ENCODE peak calls at places on chromosome 1, in ten cellular contexts. P is GM06990, C is AG10803, F is cardiac fibroblast, M is OCI-LY7, R is cardiac muscle cell, Q is body of pancreas, J is A549, N is heart left ventricle, L is psoas muscle. U is an unnamed sample.

GRCh38 chr1:154221815-154222081 is 993 bp downstream of the UBAP2L start:
- DNase-seq in R (peak; percentile 17), C (peak; percentile 77), L (no peak), P (no peak), J (no peak), F (peak; percentile 79), N (no peak), M (peak; percentile 37), Q (no peak), U (peak; percentile 30)

GRCh38 chr1:245827306-245827705 is 672.5 kb downstream of the KIF26B start:
- DNase-seq in P (no peak), N (no peak), C (no peak), L (no peak), R (no peak), F (no peak), M (no peak), J (no peak), Q (no peak), U (no peak)

GRCh38 chr1:54053745-54054437 is 483 bp downstream of the TCEANC2 start:
- DNase-seq in J (no peak), M (no peak), R (no peak), N (no peak), Q (no peak), P (no peak), L (no peak), F (peak; percentile 45), C (peak; percentile 33), U (no peak)

GRCh38 chr1:243525085-243525487 is 269.2 kb downstream of the SDCCAG8 start:
- DNase-seq in F (peak; percentile 71), L (no peak), C (peak; percentile 60), Q (no peak), M (no peak), R (no peak), P (no peak), J (peak; percentile 17), N (no peak), U (no peak)

GRCh38 chr1:177966199-177966598 is 3.7 kb downstream of the SEC16B start:
- DNase-seq in J (no peak), F (no peak), P (no peak), R (no peak), Q (no peak), L (no peak), C (peak; percentile 33), N (no peak), M (no peak), U (no peak)

GRCh38 chr1:179129702-179130473 is 48.0 kb downstream of the TOR3A start:
- DNase-seq in R (no peak), Q (no peak), J (no peak), P (peak; percentile 64), C (no peak), L (no peak), M (peak; percentile 78), N (no peak), F (peak; percentile 34), U (peak; percentile 69)

GRCh38 chr1:12587981-12588620 is 29.9 kb downstream of the DHRS3 start:
- DNase-seq in C (no peak), N (no peak), L (no peak), R (no peak), J (peak; percentile 38), P (no peak), F (no peak), Q (no peak), M (no peak), U (no peak)

GRCh38 chr1:170032531-170033295 is 41.8 kb downstream of the KIFAP3 start:
- DNase-seq in P (no peak), N (no peak), L (no peak), Q (no peak), C (peak; percentile 64), R (no peak), J (no peak), F (peak; percentile 9), M (no peak), U (no peak)

GRCh38 chr1:88175631-88176226 is 508.3 kb upstream of the PKN2 start:
- DNase-seq in P (no peak), J (peak; percentile 1), N (no peak), M (no peak), F (peak; percentile 14), Q (peak; percentile 63), C (peak; percentile 9), L (no peak), R (peak; percentile 2), U (no peak)
- H3K4me3 ChIP-seq in P (no peak overlapping the region), J (no peak overlapping the region), N (no peak overlapping the region), M (no peak overlapping the region), F (no peak overlapping the region), Q (no peak overlapping the region), C (no peak overlapping the region), L (no peak overlapping the region), R (no peak overlapping the region), U (no peak overlapping the region)

GRCh38 chr1:187928288-187928687 is 1099.5 kb downstream of the PLA2G4A start:
- DNase-seq in N (no peak), Q (no peak), C (no peak), F (peak; percentile 55), R (peak; percentile 58), J (no peak), L (no peak), P (no peak), M (no peak), U (peak; percentile 50)
- TF ChIP-seq CTCF in N (peak; percentile 13), Q (no peak), C (no peak), F (peak; percentile 30), R (peak; percentile 55), J (peak; percentile 39), L (no peak), P (peak; percentile 47), M (no peak), U (peak; percentile 53)

DNA sequence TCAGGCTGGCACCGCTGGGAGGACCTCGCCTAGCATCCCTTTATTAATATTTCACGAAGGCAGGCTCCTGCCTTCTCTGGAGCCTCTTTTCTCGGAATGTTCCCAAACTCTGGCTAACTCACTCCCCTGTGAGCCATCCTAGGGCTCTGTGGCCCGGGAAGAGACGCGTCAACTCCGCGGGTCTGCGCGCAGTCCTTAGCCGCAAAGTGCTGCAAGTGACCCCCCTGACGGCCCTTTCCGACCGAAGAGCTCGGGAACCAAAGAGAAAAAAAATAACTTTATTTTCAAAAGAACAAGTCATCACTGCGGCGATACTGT is 14.6 kb downstream of the NR5A2 start:
- DNase-seq in F (no peak), L (no peak), C (no peak), P (no peak), Q (no peak), R (no peak), J (no peak), N (no peak), M (no peak), U (no peak)
- H3K4me3 ChIP-seq in F (peak overlapping the region; percentile 40), L (peak overlapping the region; percentile 50), C (peak overlapping the region; percentile 67), P (no peak overlapping the region), Q (peak overlapping the region; percentile 40), R (peak overlapping the region; percentile 13), J (peak overlapping the region; percentile 68), N (peak overlapping the region; percentile 61), M (no peak overlapping the region), U (no peak overlapping the region)

GRCh38 chr1:184510110-184510509 is 123.3 kb downstream of the C1orf21 start:
- DNase-seq in Q (no peak), N (no peak), M (no peak), R (no peak), L (no peak), F (no peak), J (no peak), P (no peak), C (no peak), U (no peak)
- TF ChIP-seq CTCF in Q (no peak), N (no peak), M (no peak), R (no peak), L (no peak), F (no peak), J (no peak), P (no peak), C (no peak), U (no peak)

GRCh38 chr1:115761601-115762302 is 6.8 kb downstream of the CASQ2 start:
- DNase-seq in F (no peak), Q (peak; percentile 36), L (no peak), P (no peak), N (no peak), C (no peak), J (no peak), M (no peak), R (no peak), U (no peak)
- H3K4me3 ChIP-seq in F (no peak overlapping the region), Q (no peak overlapping the region), L (no peak overlapping the region), P (no peak overlapping the region), N (no peak overlapping the region), C (no peak overlapping the region), J (no peak overlapping the region), M (no peak overlapping the region), R (no peak overlapping the region), U (no peak overlapping the region)

DNA sequence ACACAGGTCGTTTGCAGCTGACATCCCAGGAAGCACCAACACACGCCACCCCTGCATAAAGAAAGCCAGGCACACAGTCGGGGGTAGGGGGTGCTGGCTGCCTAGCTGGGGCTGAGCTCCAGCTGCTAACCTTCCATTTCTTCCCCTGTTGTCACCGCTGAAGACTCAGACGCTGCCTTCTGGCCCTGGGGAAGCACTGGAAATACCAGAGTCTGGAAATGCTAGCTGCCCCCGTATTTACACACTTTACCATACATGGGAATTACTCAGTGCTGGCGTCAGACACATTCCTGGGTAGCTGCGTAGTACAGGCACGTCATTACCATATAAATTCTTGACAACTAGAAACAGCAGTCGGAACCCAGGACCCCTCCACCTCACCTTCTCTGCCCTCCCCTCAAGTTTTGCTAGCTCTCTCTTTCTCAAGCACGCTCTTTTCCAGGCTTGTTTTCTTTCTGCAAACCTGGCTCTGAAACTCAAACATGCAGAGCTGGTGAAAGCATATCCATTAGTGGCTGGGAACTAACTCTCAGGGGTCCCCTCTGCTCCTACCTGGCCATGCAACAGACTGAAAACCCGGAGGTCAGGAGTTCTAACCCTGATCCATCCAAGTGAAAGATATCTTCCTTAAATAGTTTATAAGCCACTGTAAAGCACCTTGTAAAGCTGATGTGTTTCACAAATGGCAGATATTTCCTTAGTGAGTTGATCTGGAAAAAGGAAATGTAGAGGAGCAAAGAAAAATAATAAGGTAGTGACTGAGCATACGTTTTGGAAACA is 3.3 kb downstream of the CSRP1 start:
- DNase-seq in N (peak; percentile 62), L (no peak), F (peak; percentile 98), C (peak; percentile 97), M (no peak), R (peak; percentile 87), J (peak; percentile 75), Q (peak; percentile 59), P (no peak), U (no peak)
- TF ChIP-seq CTCF in N (no peak), L (no peak), F (no peak), C (no peak), M (no peak), R (no peak), J (no peak), Q (no peak), P (no peak), U (no peak)

U was measured in GM12865.